ENCODE peak calls at places on chromosomes 7 and 10, in nine cellular contexts. One of them, this sample, is unnamed.

GRCh38 chr7:104962781-104963180 is 51.2 kb upstream of the KMT2E start:
- DNase-seq in neural progenitor cell: no peak
- DNase-seq in OCI-LY7: no peak
- DNase-seq in upper lobe of left lung: no peak
- DNase-seq in CD8-positive, alpha-beta memory T cell: no peak
- DNase-seq in lung: no peak
- DNase-seq in esophagus squamous epithelium: no peak
- DNase-seq in fibroblast of mammary gland: no peak
- DNase-seq in mesendoderm: no peak
- DNase-seq in this sample: no peak

GRCh38 chr7:78543976-78544375 is 745.4 kb downstream of the PHTF2 start:
- DNase-seq in neural progenitor cell: no peak
- DNase-seq in OCI-LY7: no peak
- DNase-seq in upper lobe of left lung: no peak
- DNase-seq in CD8-positive, alpha-beta memory T cell: no peak
- DNase-seq in lung: no peak
- DNase-seq in esophagus squamous epithelium: no peak
- DNase-seq in fibroblast of mammary gland: peak
- DNase-seq in mesendoderm: no peak
- DNase-seq in this sample: no peak

GRCh38 chr7:122949186-122949585 is 46.3 kb downstream of the TAS2R16 start:
- DNase-seq in neural progenitor cell: no peak
- DNase-seq in OCI-LY7: no peak
- DNase-seq in upper lobe of left lung: no peak
- DNase-seq in CD8-positive, alpha-beta memory T cell: no peak
- DNase-seq in lung: no peak
- DNase-seq in esophagus squamous epithelium: no peak
- DNase-seq in fibroblast of mammary gland: no peak
- DNase-seq in mesendoderm: no peak
- DNase-seq in this sample: no peak

GRCh38 chr7:34069676-34070075 is 164.3 kb downstream of the BMPER start:
- DNase-seq in neural progenitor cell: no peak
- DNase-seq in OCI-LY7: no peak
- DNase-seq in upper lobe of left lung: no peak
- DNase-seq in CD8-positive, alpha-beta memory T cell: no peak
- DNase-seq in lung: no peak
- DNase-seq in esophagus squamous epithelium: no peak
- DNase-seq in fibroblast of mammary gland: peak
- DNase-seq in mesendoderm: peak
- DNase-seq in this sample: no peak

GRCh38 chr10:62133618-62134017 is 135.0 kb downstream of the RTKN2 start:
- DNase-seq in neural progenitor cell: no peak
- DNase-seq in OCI-LY7: no peak
- DNase-seq in upper lobe of left lung: no peak
- DNase-seq in CD8-positive, alpha-beta memory T cell: no peak
- DNase-seq in lung: no peak
- DNase-seq in esophagus squamous epithelium: no peak
- DNase-seq in fibroblast of mammary gland: no peak
- DNase-seq in mesendoderm: no peak
- DNase-seq in this sample: no peak

GRCh38 chr7:74479066-74479781 is 25.5 kb downstream of the GTF2IRD1 start:
- DNase-seq in neural progenitor cell: no peak
- DNase-seq in OCI-LY7: no peak
- DNase-seq in upper lobe of left lung: peak
- DNase-seq in CD8-positive, alpha-beta memory T cell: no peak
- DNase-seq in lung: peak
- DNase-seq in esophagus squamous epithelium: no peak
- DNase-seq in fibroblast of mammary gland: peak
- DNase-seq in mesendoderm: no peak
- DNase-seq in this sample: peak

GRCh38 chr7:111256391-111256790 is 165.5 kb downstream of the LRRN3 start:
- DNase-seq in neural progenitor cell: no peak
- DNase-seq in OCI-LY7: no peak
- DNase-seq in upper lobe of left lung: no peak
- DNase-seq in CD8-positive, alpha-beta memory T cell: no peak
- DNase-seq in lung: no peak
- DNase-seq in esophagus squamous epithelium: no peak
- DNase-seq in fibroblast of mammary gland: no peak
- DNase-seq in mesendoderm: no peak
- DNase-seq in this sample: no peak

GRCh38 chr7:156156734-156157408 is 344.6 kb upstream of the SHH start:
- DNase-seq in neural progenitor cell: peak
- DNase-seq in OCI-LY7: no peak
- DNase-seq in upper lobe of left lung: peak
- DNase-seq in CD8-positive, alpha-beta memory T cell: no peak
- DNase-seq in lung: no peak
- DNase-seq in esophagus squamous epithelium: no peak
- DNase-seq in fibroblast of mammary gland: no peak
- DNase-seq in mesendoderm: peak
- DNase-seq in this sample: peak

GRCh38 chr10:335151-335800 is 200.0 kb downstream of the ZMYND11 start:
- DNase-seq in neural progenitor cell: no peak
- DNase-seq in OCI-LY7: no peak
- DNase-seq in upper lobe of left lung: no peak
- DNase-seq in CD8-positive, alpha-beta memory T cell: no peak
- DNase-seq in lung: no peak
- DNase-seq in esophagus squamous epithelium: no peak
- DNase-seq in fibroblast of mammary gland: peak
- DNase-seq in mesendoderm: no peak
- DNase-seq in this sample: no peak

GRCh38 chr10:50536617-50537252 is 87.0 kb downstream of the SGMS1 start:
- DNase-seq in neural progenitor cell: no peak
- DNase-seq in OCI-LY7: no peak
- DNase-seq in upper lobe of left lung: no peak
- DNase-seq in CD8-positive, alpha-beta memory T cell: no peak
- DNase-seq in lung: no peak
- DNase-seq in esophagus squamous epithelium: no peak
- DNase-seq in fibroblast of mammary gland: peak
- DNase-seq in mesendoderm: no peak
- DNase-seq in this sample: peak

GRCh38 chr7:6375346-6376101 is 72.2 kb downstream of the DAGLB start:
- DNase-seq in neural progenitor cell: peak
- DNase-seq in OCI-LY7: peak
- DNase-seq in upper lobe of left lung: no peak
- DNase-seq in CD8-positive, alpha-beta memory T cell: peak
- DNase-seq in lung: no peak
- DNase-seq in esophagus squamous epithelium: no peak
- DNase-seq in fibroblast of mammary gland: peak
- DNase-seq in mesendoderm: no peak
- DNase-seq in this sample: no peak

GRCh38 chr10:77768046-77768445 is 130.4 kb upstream of the KCNMA1 start:
- DNase-seq in neural progenitor cell: peak
- DNase-seq in OCI-LY7: no peak
- DNase-seq in upper lobe of left lung: no peak
- DNase-seq in CD8-positive, alpha-beta memory T cell: no peak
- DNase-seq in lung: no peak
- DNase-seq in esophagus squamous epithelium: no peak
- DNase-seq in fibroblast of mammary gland: no peak
- DNase-seq in mesendoderm: no peak
- DNase-seq in this sample: no peak

GRCh38 chr10:35043796-35044344 is 46.3 kb downstream of the CUL2 start:
- DNase-seq in neural progenitor cell: no peak
- DNase-seq in OCI-LY7: no peak
- DNase-seq in upper lobe of left lung: no peak
- DNase-seq in CD8-positive, alpha-beta memory T cell: no peak
- DNase-seq in lung: no peak
- DNase-seq in esophagus squamous epithelium: no peak
- DNase-seq in fibroblast of mammary gland: no peak
- DNase-seq in mesendoderm: no peak
- DNase-seq in this sample: no peak

GRCh38 chr10:80964955-80965614 is 427.4 kb downstream of the SH2D4B start:
- DNase-seq in neural progenitor cell: no peak
- DNase-seq in OCI-LY7: peak
- DNase-seq in upper lobe of left lung: no peak
- DNase-seq in CD8-positive, alpha-beta memory T cell: no peak
- DNase-seq in lung: no peak
- DNase-seq in esophagus squamous epithelium: no peak
- DNase-seq in fibroblast of mammary gland: no peak
- DNase-seq in mesendoderm: no peak
- DNase-seq in this sample: no peak

GRCh38 chr10:80964179-80964578 is 426.5 kb downstream of the SH2D4B start:
- DNase-seq in neural progenitor cell: no peak
- DNase-seq in OCI-LY7: no peak
- DNase-seq in upper lobe of left lung: no peak
- DNase-seq in CD8-positive, alpha-beta memory T cell: no peak
- DNase-seq in lung: no peak
- DNase-seq in esophagus squamous epithelium: no peak
- DNase-seq in fibroblast of mammary gland: no peak
- DNase-seq in mesendoderm: no peak
- DNase-seq in this sample: no peak

GRCh38 chr10:80966326-80966986 is 428.8 kb downstream of the SH2D4B start:
- DNase-seq in neural progenitor cell: no peak
- DNase-seq in OCI-LY7: no peak
- DNase-seq in upper lobe of left lung: no peak
- DNase-seq in CD8-positive, alpha-beta memory T cell: no peak
- DNase-seq in lung: no peak
- DNase-seq in esophagus squamous epithelium: no peak
- DNase-seq in fibroblast of mammary gland: no peak
- DNase-seq in mesendoderm: peak
- DNase-seq in this sample: no peak

GRCh38 chr10:80971461-80971860 is 433.8 kb downstream of the SH2D4B start:
- DNase-seq in neural progenitor cell: no peak
- DNase-seq in OCI-LY7: no peak
- DNase-seq in upper lobe of left lung: no peak
- DNase-seq in CD8-positive, alpha-beta memory T cell: no peak
- DNase-seq in lung: no peak
- DNase-seq in esophagus squamous epithelium: no peak
- DNase-seq in fibroblast of mammary gland: no peak
- DNase-seq in mesendoderm: no peak
- DNase-seq in this sample: no peak

GRCh38 chr10:80968903-80969302 is 431.2 kb downstream of the SH2D4B start:
- DNase-seq in neural progenitor cell: no peak
- DNase-seq in OCI-LY7: no peak
- DNase-seq in upper lobe of left lung: no peak
- DNase-seq in CD8-positive, alpha-beta memory T cell: no peak
- DNase-seq in lung: no peak
- DNase-seq in esophagus squamous epithelium: no peak
- DNase-seq in fibroblast of mammary gland: no peak
- DNase-seq in mesendoderm: no peak
- DNase-seq in this sample: no peak
- H3K4me3 ChIP-seq in neural progenitor cell: no peak
- H3K4me3 ChIP-seq in OCI-LY7: no peak
- H3K4me3 ChIP-seq in upper lobe of left lung: no peak
- H3K4me3 ChIP-seq in CD8-positive, alpha-beta memory T cell: no peak
- H3K4me3 ChIP-seq in lung: no peak
- H3K4me3 ChIP-seq in esophagus squamous epithelium: no peak
- H3K4me3 ChIP-seq in fibroblast of mammary gland: no peak
- H3K4me3 ChIP-seq in mesendoderm: no peak
- H3K4me3 ChIP-seq in this sample: no peak

DNA sequence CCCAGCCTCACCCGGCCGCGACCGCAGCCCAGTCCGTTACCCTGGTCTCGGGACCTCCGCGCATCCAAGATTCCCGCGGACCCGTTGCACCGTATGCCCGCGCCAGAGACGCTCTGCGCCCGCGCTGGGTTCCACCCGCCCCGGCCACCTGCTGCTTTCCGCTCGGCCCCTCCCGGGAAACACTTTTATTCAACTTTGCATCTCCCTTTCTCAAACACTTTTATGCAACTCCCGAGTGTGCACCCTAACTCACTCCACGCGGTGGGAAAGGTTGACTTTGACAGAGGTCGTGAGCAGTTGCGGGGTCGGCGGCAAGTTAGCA is at the start of gene ODAD2:
- DNase-seq in neural progenitor cell: no peak
- DNase-seq in OCI-LY7: no peak
- DNase-seq in upper lobe of left lung: no peak
- DNase-seq in CD8-positive, alpha-beta memory T cell: peak
- DNase-seq in lung: no peak
- DNase-seq in esophagus squamous epithelium: no peak
- DNase-seq in fibroblast of mammary gland: no peak
- DNase-seq in mesendoderm: no peak
- DNase-seq in this sample: no peak
- H3K4me3 ChIP-seq in neural progenitor cell: peak
- H3K4me3 ChIP-seq in OCI-LY7: no peak
- H3K4me3 ChIP-seq in upper lobe of left lung: peak
- H3K4me3 ChIP-seq in CD8-positive, alpha-beta memory T cell: peak
- H3K4me3 ChIP-seq in lung: peak
- H3K4me3 ChIP-seq in esophagus squamous epithelium: peak
- H3K4me3 ChIP-seq in fibroblast of mammary gland: peak
- H3K4me3 ChIP-seq in mesendoderm: peak
- H3K4me3 ChIP-seq in this sample: peak

DNA sequence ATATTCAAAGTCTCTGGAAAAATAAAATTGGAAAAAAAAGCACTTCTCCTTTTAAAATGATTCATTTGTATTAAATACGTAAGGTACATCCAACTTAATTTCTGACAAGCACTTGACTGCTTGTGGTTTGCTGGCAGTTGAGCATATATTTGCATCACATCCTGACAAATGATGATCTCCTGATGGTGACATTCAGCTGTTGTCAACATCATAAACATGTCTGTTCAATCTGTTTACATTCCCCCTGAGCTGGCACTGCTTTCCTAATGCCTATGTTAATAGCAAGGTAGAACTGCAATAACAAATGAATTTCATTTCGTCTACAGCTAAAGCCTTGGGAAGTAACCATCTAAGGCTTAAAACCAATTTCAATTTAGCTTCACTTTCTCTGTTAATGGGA is 24.4 kb downstream of the TSPAN12 start:
- DNase-seq in neural progenitor cell: no peak
- DNase-seq in OCI-LY7: no peak
- DNase-seq in upper lobe of left lung: no peak
- DNase-seq in CD8-positive, alpha-beta memory T cell: no peak
- DNase-seq in lung: no peak
- DNase-seq in esophagus squamous epithelium: no peak
- DNase-seq in fibroblast of mammary gland: no peak
- DNase-seq in mesendoderm: peak
- DNase-seq in this sample: no peak
- H3K4me3 ChIP-seq in neural progenitor cell: no peak
- H3K4me3 ChIP-seq in OCI-LY7: no peak
- H3K4me3 ChIP-seq in upper lobe of left lung: no peak
- H3K4me3 ChIP-seq in CD8-positive, alpha-beta memory T cell: no peak
- H3K4me3 ChIP-seq in lung: no peak
- H3K4me3 ChIP-seq in esophagus squamous epithelium: no peak
- H3K4me3 ChIP-seq in fibroblast of mammary gland: no peak
- H3K4me3 ChIP-seq in mesendoderm: no peak
- H3K4me3 ChIP-seq in this sample: no peak

GRCh38 chr10:125151824-125152634 is 8.3 kb downstream of the CTBP2 start:
- DNase-seq in neural progenitor cell: peak
- DNase-seq in OCI-LY7: no peak
- DNase-seq in upper lobe of left lung: peak
- DNase-seq in CD8-positive, alpha-beta memory T cell: no peak
- DNase-seq in lung: peak
- DNase-seq in esophagus squamous epithelium: no peak
- DNase-seq in fibroblast of mammary gland: no peak
- DNase-seq in mesendoderm: peak
- DNase-seq in this sample: no peak
- H3K4me3 ChIP-seq in neural progenitor cell: peak
- H3K4me3 ChIP-seq in OCI-LY7: no peak
- H3K4me3 ChIP-seq in upper lobe of left lung: peak
- H3K4me3 ChIP-seq in CD8-positive, alpha-beta memory T cell: no peak
- H3K4me3 ChIP-seq in lung: peak
- H3K4me3 ChIP-seq in esophagus squamous epithelium: peak
- H3K4me3 ChIP-seq in fibroblast of mammary gland: no peak
- H3K4me3 ChIP-seq in mesendoderm: no peak
- H3K4me3 ChIP-seq in this sample: no peak

DNA sequence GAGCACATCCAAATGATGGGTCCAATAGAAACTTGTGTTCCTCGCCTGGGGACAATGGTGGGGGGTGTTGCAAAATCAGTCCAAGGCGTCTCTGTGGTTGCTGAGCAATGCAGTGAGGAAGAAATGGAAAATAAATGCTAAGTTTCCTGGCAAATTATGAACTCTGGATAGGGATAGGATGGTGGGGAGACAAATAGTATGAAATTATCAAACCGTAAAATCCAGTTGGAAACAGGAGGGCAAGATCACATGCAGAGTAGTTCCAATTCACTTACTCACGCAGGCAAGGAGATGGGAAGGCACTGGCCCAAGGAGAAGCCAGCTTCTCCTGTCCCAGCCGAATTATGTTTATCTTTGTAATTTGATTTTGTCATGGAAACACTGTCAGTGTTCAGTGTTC is 382.6 kb downstream of the SORCS3 start:
- DNase-seq in neural progenitor cell: no peak
- DNase-seq in OCI-LY7: no peak
- DNase-seq in upper lobe of left lung: no peak
- DNase-seq in CD8-positive, alpha-beta memory T cell: no peak
- DNase-seq in lung: no peak
- DNase-seq in esophagus squamous epithelium: no peak
- DNase-seq in fibroblast of mammary gland: no peak
- DNase-seq in mesendoderm: no peak
- DNase-seq in this sample: no peak
- H3K4me3 ChIP-seq in neural progenitor cell: no peak
- H3K4me3 ChIP-seq in OCI-LY7: no peak
- H3K4me3 ChIP-seq in upper lobe of left lung: no peak
- H3K4me3 ChIP-seq in CD8-positive, alpha-beta memory T cell: no peak
- H3K4me3 ChIP-seq in lung: no peak
- H3K4me3 ChIP-seq in esophagus squamous epithelium: no peak
- H3K4me3 ChIP-seq in fibroblast of mammary gland: no peak
- H3K4me3 ChIP-seq in mesendoderm: no peak
- H3K4me3 ChIP-seq in this sample: no peak

This sample was measured in MG63.